ENCODE peak calls at places on chromosomes 1 and 21, in five cellular contexts. M is transverse colon, Y is kidney, L is H9, H is aorta. V is an unnamed sample.

GRCh38 chr1:38727629-38728175 is 131.9 kb downstream of the RRAGC start:
- DNase-seq in M (no peak), Y (no peak), L (peak), H (no peak), V (no peak)

GRCh38 chr21:44072111-44072510 is 35.1 kb upstream of the PWP2 start:
- DNase-seq in M (no peak), Y (no peak), L (no peak), H (no peak), V (no peak)

GRCh38 chr1:35718492-35719336 is at the start of gene C1orf216:
- DNase-seq in M (peak), Y (peak), L (peak), H (peak), V (peak)

GRCh38 chr1:32014199-32014936 is 700 bp downstream of the KHDRBS1 start:
- DNase-seq in M (peak), Y (peak), L (peak), H (peak), V (peak)

GRCh38 chr21:28485301-28486022 is 507.2 kb downstream of the LTN1 start:
- DNase-seq in M (no peak), Y (no peak), L (no peak), H (no peak), V (no peak)

GRCh38 chr1:236618507-236618906 is 14.2 kb upstream of the HEATR1 start:
- DNase-seq in M (no peak), Y (no peak), L (no peak), H (no peak), V (no peak)

GRCh38 chr1:243561588-243562319 is 288.3 kb downstream of the AKT3 start:
- DNase-seq in M (no peak), Y (no peak), L (no peak), H (no peak), V (no peak)

GRCh38 chr1:180256353-180257027 is 26.4 kb downstream of the LHX4 start:
- DNase-seq in M (no peak), Y (no peak), L (no peak), H (no peak), V (no peak)

GRCh38 chr1:244460195-244460594 is 878 bp upstream of the CATSPERE start:
- DNase-seq in M (no peak), Y (no peak), L (peak), H (no peak), V (no peak)

GRCh38 chr1:47417129-47418044 is 1.3 kb downstream of the FOXE3 start:
- DNase-seq in M (no peak), Y (no peak), L (peak), H (no peak), V (no peak)

GRCh38 chr1:59697138-59697811 is 117.5 kb upstream of the HOOK1 start:
- DNase-seq in M (no peak), Y (no peak), L (no peak), H (no peak), V (no peak)

GRCh38 chr21:38352536-38353219 is 95.9 kb downstream of the KCNJ15 start:
- DNase-seq in M (peak), Y (no peak), L (peak), H (peak), V (no peak)

GRCh38 chr1:76330993-76331603 is 256.6 kb downstream of the ST6GALNAC3 start:
- DNase-seq in M (peak), Y (no peak), L (peak), H (no peak), V (no peak)

GRCh38 chr21:43907751-43908150 is 42.7 kb downstream of the AGPAT3 start:
- DNase-seq in M (no peak), Y (peak), L (no peak), H (no peak), V (peak)

GRCh38 chr1:245677446-245678240 is 522.9 kb downstream of the KIF26B start:
- DNase-seq in M (no peak), Y (no peak), L (peak), H (peak), V (no peak)

GRCh38 chr1:43293171-43293570 is 7.6 kb upstream of the TIE1 start:
- DNase-seq in M (no peak), Y (no peak), L (no peak), H (no peak), V (no peak)

GRCh38 chr1:209490013-209490412 is 93.5 kb upstream of the CAMK1G start:
- DNase-seq in M (no peak), Y (no peak), L (no peak), H (no peak), V (no peak)

GRCh38 chr1:218524986-218525385 is 179.8 kb downstream of the TGFB2 start:
- DNase-seq in M (no peak), Y (no peak), L (no peak), H (no peak), V (no peak)

GRCh38 chr1:26483980-26484379 is 11.7 kb downstream of the HMGN2 start:
- DNase-seq in M (no peak), Y (no peak), L (no peak), H (no peak), V (no peak)

GRCh38 chr1:31214316-31215082 is 25.2 kb downstream of the NKAIN1 start:
- DNase-seq in M (no peak), Y (no peak), L (peak), H (no peak), V (no peak)

GRCh38 chr1:78779831-78780230 is 130.2 kb downstream of the IFI44 start:
- DNase-seq in M (no peak), Y (no peak), L (no peak), H (no peak), V (no peak)

GRCh38 chr1:110464340-110464739 is 13.4 kb downstream of the PROK1 start:
- DNase-seq in M (no peak), Y (no peak), L (no peak), H (no peak), V (no peak)

GRCh38 chr1:25504706-25505560 is 38.5 kb upstream of the LDLRAP1 start:
- DNase-seq in M (no peak), Y (no peak), L (no peak), H (no peak), V (peak)

GRCh38 chr1:233151850-233152249 is 143.7 kb downstream of the PCNX2 start:
- DNase-seq in M (no peak), Y (no peak), L (no peak), H (no peak), V (no peak)

GRCh38 chr1:237386362-237387143 is 344.6 kb downstream of the RYR2 start:
- DNase-seq in M (no peak), Y (no peak), L (no peak), H (no peak), V (no peak)

GRCh38 chr1:34235594-34235993 is 58.9 kb downstream of the C1orf94 start:
- DNase-seq in M (no peak), Y (no peak), L (no peak), H (no peak), V (no peak)

GRCh38 chr1:204072951-204073836 is at the start of gene SOX13:
- DNase-seq in M (peak), Y (peak), L (peak), H (peak), V (peak)

GRCh38 chr1:26696645-26697440 is 1.0 kb downstream of the ARID1A start:
- DNase-seq in M (peak), Y (peak), L (no peak), H (peak), V (peak)

GRCh38 chr1:16410803-16411202 is 26.4 kb downstream of the SPATA21 start:
- DNase-seq in M (no peak), Y (no peak), L (no peak), H (no peak), V (no peak)

GRCh38 chr21:36981977-36982700 is 15.7 kb upstream of the HLCS start:
- DNase-seq in M (no peak), Y (no peak), L (no peak), H (no peak), V (no peak)

GRCh38 chr1:16903054-16903453 is 7.3 kb downstream of the RNU1-2 start:
- DNase-seq in M (no peak), Y (no peak), L (peak), H (no peak), V (peak)

GRCh38 chr1:165467706-165468105 is 22.8 kb upstream of the RXRG start:
- DNase-seq in M (no peak), Y (no peak), L (no peak), H (no peak), V (no peak)

GRCh38 chr1:207966521-207966920 is 55.6 kb upstream of the CD34 start:
- DNase-seq in M (no peak), Y (no peak), L (no peak), H (no peak), V (no peak)

GRCh38 chr21:17679002-17679600 is 66.4 kb upstream of the BTG3 start:
- DNase-seq in M (no peak), Y (no peak), L (no peak), H (no peak), V (no peak)

GRCh38 chr1:41726899-41727748 is 191.6 kb downstream of the HIVEP3 start:
- DNase-seq in M (peak), Y (peak), L (peak), H (peak), V (peak)

GRCh38 chr21:45406801-45407628 is 2.0 kb downstream of the COL18A1 start:
- DNase-seq in M (no peak), Y (peak), L (peak), H (peak), V (peak)
- H3K27ac ChIP-seq in M (peak), Y (peak), L (peak), H (peak), V (peak)

DNA sequence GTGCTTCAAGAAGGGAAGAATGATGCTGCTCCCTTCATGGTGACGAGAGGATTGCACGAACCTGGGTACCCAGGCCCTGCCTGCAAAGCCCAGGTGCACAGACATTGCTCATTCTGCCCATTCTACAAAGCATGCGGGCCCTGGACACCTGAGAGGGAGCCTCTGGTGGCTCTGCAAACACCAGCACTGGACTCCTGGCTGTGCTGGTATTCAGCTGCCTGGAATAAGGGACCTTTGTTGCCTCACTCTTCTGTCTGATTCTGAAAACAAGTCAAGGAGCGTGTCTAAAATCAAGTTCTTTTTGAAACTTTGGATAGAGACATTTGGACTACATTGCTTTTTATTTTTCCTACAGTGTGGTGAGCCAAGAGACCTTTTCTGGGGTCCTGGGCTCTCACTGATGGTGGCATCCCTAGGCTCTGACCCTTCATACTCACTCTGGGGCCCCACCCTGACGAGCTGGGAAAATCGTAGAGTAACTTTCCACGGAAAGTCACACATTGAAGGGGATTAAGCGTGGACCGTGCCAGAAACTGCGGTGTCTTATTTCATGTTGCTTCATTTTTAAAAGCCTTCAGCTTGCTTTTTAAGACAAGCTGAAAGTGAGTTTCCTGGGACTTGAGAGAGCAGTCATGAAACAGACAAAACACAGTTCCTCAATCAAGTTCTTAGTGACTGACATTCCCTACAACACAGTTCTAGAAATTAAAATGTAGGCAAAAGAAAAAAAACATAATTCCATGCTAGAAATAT is 24.0 kb downstream of the ABCA4 start:
- DNase-seq in M (peak), Y (no peak), L (no peak), H (peak), V (peak)
- H3K27ac ChIP-seq in M (peak), Y (no peak), L (no peak), H (no peak), V (peak)

GRCh38 chr1:6868371-6869001 is 83.2 kb downstream of the CAMTA1 start:
- DNase-seq in M (no peak), Y (no peak), L (no peak), H (no peak), V (no peak)
- H3K27ac ChIP-seq in M (no peak), Y (peak), L (no peak), H (no peak), V (no peak)

GRCh38 chr1:224113545-224113917 is 380 bp upstream of the FBXO28 start:
- DNase-seq in M (no peak), Y (no peak), L (no peak), H (no peak), V (no peak)
- H3K27ac ChIP-seq in M (peak), Y (peak), L (no peak), H (no peak), V (peak)

DNA sequence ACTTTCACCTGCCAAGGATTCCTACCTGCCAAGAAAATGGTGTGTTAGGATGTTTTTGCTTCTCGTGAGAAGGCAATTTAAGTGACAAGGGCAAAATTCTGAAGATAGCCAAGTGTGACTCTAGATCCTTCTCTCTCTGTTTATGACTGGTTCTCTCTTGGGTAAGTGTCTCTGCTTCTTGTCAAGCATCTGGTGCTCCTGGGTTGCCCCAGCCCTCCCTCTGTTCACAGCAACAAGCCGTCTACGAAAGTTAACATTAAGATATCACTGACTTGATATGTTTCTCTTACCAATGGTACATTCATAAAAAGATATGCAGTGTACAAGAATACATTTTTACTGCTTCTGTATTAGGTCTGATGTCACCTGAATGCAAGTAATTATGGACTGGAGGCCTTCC is 55.4 kb downstream of the PROX1 start:
- DNase-seq in M (no peak), Y (no peak), L (no peak), H (no peak), V (no peak)
- H3K27ac ChIP-seq in M (no peak), Y (no peak), L (no peak), H (no peak), V (no peak)

GRCh38 chr1:229845410-229846138 is 219.5 kb downstream of the URB2 start:
- DNase-seq in M (no peak), Y (no peak), L (no peak), H (no peak), V (no peak)
- H3K27ac ChIP-seq in M (peak), Y (no peak), L (no peak), H (no peak), V (no peak)

GRCh38 chr1:924619-925323 is 1.0 kb downstream of the SAMD11 start:
- DNase-seq in M (peak), Y (no peak), L (peak), H (no peak), V (no peak)
- H3K27ac ChIP-seq in M (no peak), Y (no peak), L (no peak), H (no peak), V (peak)

GRCh38 chr1:223725578-223725977 is 13.2 kb downstream of the CAPN2 start:
- DNase-seq in M (no peak), Y (peak), L (no peak), H (no peak), V (no peak)
- H3K27ac ChIP-seq in M (peak), Y (peak), L (no peak), H (no peak), V (peak)

V was measured in sigmoid colon.